ENCODE peak calls at places on chromosome 19, in eight cellular contexts. One of them, this sample, is unnamed.

GRCh38 chr19:6873708-6874431 is 13.5 kb upstream of the ADGRE1 start:
- DNase-seq in uterus: no peak
- DNase-seq in left ventricle myocardium inferior: no peak
- DNase-seq in SK-N-SH: no peak
- DNase-seq in brain microvascular endothelial cell: no peak
- DNase-seq in IMR-90: no peak
- DNase-seq in endodermal cell: no peak
- DNase-seq in H9: no peak
- DNase-seq in this sample: no peak

GRCh38 chr19:44889830-44890365 is 1.2 kb upstream of the TOMM40 start:
- DNase-seq in uterus: no peak
- DNase-seq in left ventricle myocardium inferior: no peak
- DNase-seq in SK-N-SH: no peak
- DNase-seq in brain microvascular endothelial cell: no peak
- DNase-seq in IMR-90: no peak
- DNase-seq in endodermal cell: no peak
- DNase-seq in H9: no peak
- DNase-seq in this sample: no peak

GRCh38 chr19:51259348-51260245 is 8.7 kb downstream of the SIGLECL1 start:
- DNase-seq in uterus: no peak
- DNase-seq in left ventricle myocardium inferior: peak; percentile 18
- DNase-seq in SK-N-SH: peak; percentile 48
- DNase-seq in brain microvascular endothelial cell: peak; percentile 37
- DNase-seq in IMR-90: peak; percentile 22
- DNase-seq in endodermal cell: peak; percentile 85
- DNase-seq in H9: peak; percentile 54
- DNase-seq in this sample: no peak

GRCh38 chr19:28519950-28520861 is 692.7 kb downstream of the UQCRFS1 start:
- DNase-seq in uterus: peak; percentile 18
- DNase-seq in left ventricle myocardium inferior: no peak
- DNase-seq in SK-N-SH: no peak
- DNase-seq in brain microvascular endothelial cell: no peak
- DNase-seq in IMR-90: no peak
- DNase-seq in endodermal cell: no peak
- DNase-seq in H9: no peak
- DNase-seq in this sample: no peak

GRCh38 chr19:12774588-12775555 is at the start of gene HOOK2:
- DNase-seq in uterus: no peak
- DNase-seq in left ventricle myocardium inferior: no peak
- DNase-seq in SK-N-SH: no peak
- DNase-seq in brain microvascular endothelial cell: no peak
- DNase-seq in IMR-90: no peak
- DNase-seq in endodermal cell: peak; percentile 97
- DNase-seq in H9: peak; percentile 98
- DNase-seq in this sample: peak; percentile 45

GRCh38 chr19:1560281-1560882 is 7.7 kb downstream of the MEX3D start:
- DNase-seq in uterus: no peak
- DNase-seq in left ventricle myocardium inferior: no peak
- DNase-seq in SK-N-SH: no peak
- DNase-seq in brain microvascular endothelial cell: no peak
- DNase-seq in IMR-90: no peak
- DNase-seq in endodermal cell: no peak
- DNase-seq in H9: no peak
- DNase-seq in this sample: no peak

GRCh38 chr19:14408641-14409120 is 10.5 kb downstream of the DDX39A start:
- DNase-seq in uterus: no peak
- DNase-seq in left ventricle myocardium inferior: no peak
- DNase-seq in SK-N-SH: no peak
- DNase-seq in brain microvascular endothelial cell: no peak
- DNase-seq in IMR-90: no peak
- DNase-seq in endodermal cell: no peak
- DNase-seq in H9: no peak
- DNase-seq in this sample: no peak

GRCh38 chr19:17766543-17767131 is 15.4 kb downstream of the FCHO1 start:
- DNase-seq in uterus: peak; percentile 43
- DNase-seq in left ventricle myocardium inferior: peak; percentile 76
- DNase-seq in SK-N-SH: no peak
- DNase-seq in brain microvascular endothelial cell: peak; percentile 83
- DNase-seq in IMR-90: peak; percentile 77
- DNase-seq in endodermal cell: peak; percentile 96
- DNase-seq in H9: peak; percentile 93
- DNase-seq in this sample: no peak

GRCh38 chr19:44643605-44644390 is at the start of gene PVR:
- DNase-seq in uterus: peak; percentile 61
- DNase-seq in left ventricle myocardium inferior: peak; percentile 78
- DNase-seq in SK-N-SH: peak; percentile 95
- DNase-seq in brain microvascular endothelial cell: peak; percentile 61
- DNase-seq in IMR-90: peak; percentile 77
- DNase-seq in endodermal cell: peak; percentile 88
- DNase-seq in H9: peak; percentile 75
- DNase-seq in this sample: peak; percentile 63

GRCh38 chr19:36665832-36666231 is 805 bp downstream of the ZNF461 start:
- DNase-seq in uterus: no peak
- DNase-seq in left ventricle myocardium inferior: no peak
- DNase-seq in SK-N-SH: peak; percentile 11
- DNase-seq in brain microvascular endothelial cell: no peak
- DNase-seq in IMR-90: no peak
- DNase-seq in endodermal cell: no peak
- DNase-seq in H9: no peak
- DNase-seq in this sample: no peak

GRCh38 chr19:28971011-28971410 is 241.9 kb downstream of the UQCRFS1 start:
- DNase-seq in uterus: no peak
- DNase-seq in left ventricle myocardium inferior: no peak
- DNase-seq in SK-N-SH: no peak
- DNase-seq in brain microvascular endothelial cell: no peak
- DNase-seq in IMR-90: peak; percentile 34
- DNase-seq in endodermal cell: peak; percentile 15
- DNase-seq in H9: no peak
- DNase-seq in this sample: no peak

GRCh38 chr19:17339088-17339741 is 1.9 kb downstream of the GTPBP3 start:
- DNase-seq in uterus: no peak
- DNase-seq in left ventricle myocardium inferior: no peak
- DNase-seq in SK-N-SH: peak; percentile 63
- DNase-seq in brain microvascular endothelial cell: no peak
- DNase-seq in IMR-90: no peak
- DNase-seq in endodermal cell: peak; percentile 92
- DNase-seq in H9: peak; percentile 91
- DNase-seq in this sample: no peak

GRCh38 chr19:33205531-33206260 is 11.6 kb downstream of the LRP3 start:
- DNase-seq in uterus: no peak
- DNase-seq in left ventricle myocardium inferior: no peak
- DNase-seq in SK-N-SH: peak; percentile 37
- DNase-seq in brain microvascular endothelial cell: no peak
- DNase-seq in IMR-90: no peak
- DNase-seq in endodermal cell: no peak
- DNase-seq in H9: no peak
- DNase-seq in this sample: no peak

GRCh38 chr19:38852231-38853044 is 2.7 kb upstream of the HNRNPL start:
- DNase-seq in uterus: peak; percentile 70
- DNase-seq in left ventricle myocardium inferior: peak; percentile 69
- DNase-seq in SK-N-SH: peak; percentile 43
- DNase-seq in brain microvascular endothelial cell: peak; percentile 43
- DNase-seq in IMR-90: peak; percentile 79
- DNase-seq in endodermal cell: peak; percentile 77
- DNase-seq in H9: peak; percentile 54
- DNase-seq in this sample: peak; percentile 47

GRCh38 chr19:38875656-38876345 is 2.3 kb downstream of the RINL start:
- DNase-seq in uterus: no peak
- DNase-seq in left ventricle myocardium inferior: no peak
- DNase-seq in SK-N-SH: no peak
- DNase-seq in brain microvascular endothelial cell: no peak
- DNase-seq in IMR-90: no peak
- DNase-seq in endodermal cell: no peak
- DNase-seq in H9: no peak
- DNase-seq in this sample: no peak

GRCh38 chr19:29860492-29860891 is 48.7 kb downstream of the CCNE1 start:
- DNase-seq in uterus: no peak
- DNase-seq in left ventricle myocardium inferior: no peak
- DNase-seq in SK-N-SH: no peak
- DNase-seq in brain microvascular endothelial cell: no peak
- DNase-seq in IMR-90: no peak
- DNase-seq in endodermal cell: peak; percentile 67
- DNase-seq in H9: peak; percentile 54
- DNase-seq in this sample: no peak

GRCh38 chr19:29529646-29530548 is 4.1 kb downstream of the VSTM2B start:
- DNase-seq in uterus: no peak
- DNase-seq in left ventricle myocardium inferior: no peak
- DNase-seq in SK-N-SH: peak; percentile 40
- DNase-seq in brain microvascular endothelial cell: no peak
- DNase-seq in IMR-90: no peak
- DNase-seq in endodermal cell: peak; percentile 85
- DNase-seq in H9: peak; percentile 71
- DNase-seq in this sample: peak; percentile 30

GRCh38 chr19:30941591-30941990 is 407.6 kb downstream of the TSHZ3 start:
- DNase-seq in uterus: no peak
- DNase-seq in left ventricle myocardium inferior: no peak
- DNase-seq in SK-N-SH: no peak
- DNase-seq in brain microvascular endothelial cell: no peak
- DNase-seq in IMR-90: no peak
- DNase-seq in endodermal cell: no peak
- DNase-seq in H9: no peak
- DNase-seq in this sample: no peak
- TF ChIP-seq CTCF in uterus: no peak
- TF ChIP-seq CTCF in left ventricle myocardium inferior: no peak
- TF ChIP-seq CTCF in SK-N-SH: no peak
- TF ChIP-seq CTCF in brain microvascular endothelial cell: no peak
- TF ChIP-seq CTCF in IMR-90: no peak
- TF ChIP-seq CTCF in endodermal cell: no peak
- TF ChIP-seq CTCF in H9: no peak
- TF ChIP-seq CTCF in this sample: no peak

DNA sequence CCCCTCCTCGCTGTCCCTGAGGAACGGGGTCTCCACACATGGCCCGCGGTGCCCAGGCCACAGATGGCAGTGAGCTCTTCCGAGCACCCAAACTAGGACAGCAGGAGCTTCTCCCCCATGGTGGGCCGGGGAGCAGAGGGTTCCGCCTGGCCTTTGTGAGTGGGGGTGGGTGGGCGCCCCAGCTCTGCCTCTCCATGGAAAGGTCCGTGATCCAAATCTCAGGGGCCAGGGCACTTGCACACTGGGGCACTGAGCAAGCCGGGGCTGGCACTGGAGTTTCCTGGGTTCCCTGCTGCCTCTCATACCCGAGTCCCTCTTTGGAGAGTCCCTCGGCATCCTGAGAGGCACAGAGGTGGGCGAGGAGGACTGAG is 2.2 kb upstream of the DIRAS1 start:
- DNase-seq in uterus: no peak
- DNase-seq in left ventricle myocardium inferior: no peak
- DNase-seq in SK-N-SH: no peak
- DNase-seq in brain microvascular endothelial cell: no peak
- DNase-seq in IMR-90: no peak
- DNase-seq in endodermal cell: no peak
- DNase-seq in H9: no peak
- DNase-seq in this sample: no peak
- H3K27ac ChIP-seq in uterus: peak overlapping the region; percentile 81
- H3K27ac ChIP-seq in left ventricle myocardium inferior: peak overlapping the region; percentile 94
- H3K27ac ChIP-seq in SK-N-SH: peak overlapping the region; percentile 23
- H3K27ac ChIP-seq in brain microvascular endothelial cell: no peak overlapping the region
- H3K27ac ChIP-seq in IMR-90: peak overlapping the region; percentile 4
- H3K27ac ChIP-seq in endodermal cell: no peak overlapping the region
- H3K27ac ChIP-seq in H9: no peak overlapping the region
- H3K27ac ChIP-seq in this sample: peak overlapping the region; percentile 58

GRCh38 chr19:55088021-55088451 is 12.4 kb downstream of the EPS8L1 start:
- DNase-seq in uterus: no peak
- DNase-seq in left ventricle myocardium inferior: no peak
- DNase-seq in SK-N-SH: no peak
- DNase-seq in brain microvascular endothelial cell: no peak
- DNase-seq in IMR-90: no peak
- DNase-seq in endodermal cell: peak; percentile 60
- DNase-seq in H9: no peak
- DNase-seq in this sample: no peak

GRCh38 chr19:55088543-55089265 is 13.0 kb downstream of the EPS8L1 start:
- DNase-seq in uterus: peak; percentile 79
- DNase-seq in left ventricle myocardium inferior: peak; percentile 76
- DNase-seq in SK-N-SH: peak; percentile 92
- DNase-seq in brain microvascular endothelial cell: peak; percentile 66
- DNase-seq in IMR-90: peak; percentile 43
- DNase-seq in endodermal cell: peak; percentile 98
- DNase-seq in H9: peak; percentile 86
- DNase-seq in this sample: peak; percentile 76

GRCh38 chr19:55086730-55087541 is 11.3 kb downstream of the EPS8L1 start:
- DNase-seq in uterus: peak; percentile 93
- DNase-seq in left ventricle myocardium inferior: peak; percentile 96
- DNase-seq in SK-N-SH: peak; percentile 99
- DNase-seq in brain microvascular endothelial cell: peak; percentile 91
- DNase-seq in IMR-90: peak; percentile 91
- DNase-seq in endodermal cell: peak; percentile 99
- DNase-seq in H9: peak; percentile 98
- DNase-seq in this sample: peak; percentile 83

GRCh38 chr19:55085923-55086715 is 10.4 kb downstream of the EPS8L1 start:
- DNase-seq in uterus: no peak
- DNase-seq in left ventricle myocardium inferior: no peak
- DNase-seq in SK-N-SH: peak; percentile 56
- DNase-seq in brain microvascular endothelial cell: no peak
- DNase-seq in IMR-90: no peak
- DNase-seq in endodermal cell: peak; percentile 79
- DNase-seq in H9: no peak
- DNase-seq in this sample: no peak

GRCh38 chr19:55087542-55087935 is 11.9 kb downstream of the EPS8L1 start:
- DNase-seq in uterus: no peak
- DNase-seq in left ventricle myocardium inferior: no peak
- DNase-seq in SK-N-SH: no peak
- DNase-seq in brain microvascular endothelial cell: no peak
- DNase-seq in IMR-90: peak; percentile 16
- DNase-seq in endodermal cell: no peak
- DNase-seq in H9: no peak
- DNase-seq in this sample: no peak
- TF ChIP-seq CTCF in uterus: no peak
- TF ChIP-seq CTCF in left ventricle myocardium inferior: no peak
- TF ChIP-seq CTCF in SK-N-SH: no peak
- TF ChIP-seq CTCF in brain microvascular endothelial cell: no peak
- TF ChIP-seq CTCF in IMR-90: no peak
- TF ChIP-seq CTCF in endodermal cell: no peak
- TF ChIP-seq CTCF in H9: no peak
- TF ChIP-seq CTCF in this sample: no peak

GRCh38 chr19:11322269-11323024 is 17.0 kb downstream of the RAB3D start:
- DNase-seq in uterus: no peak
- DNase-seq in left ventricle myocardium inferior: no peak
- DNase-seq in SK-N-SH: no peak
- DNase-seq in brain microvascular endothelial cell: no peak
- DNase-seq in IMR-90: peak; percentile 37
- DNase-seq in endodermal cell: no peak
- DNase-seq in H9: no peak
- DNase-seq in this sample: no peak

GRCh38 chr19:11324079-11324661 is 15.3 kb downstream of the RAB3D start:
- DNase-seq in uterus: peak; percentile 81
- DNase-seq in left ventricle myocardium inferior: peak; percentile 74
- DNase-seq in SK-N-SH: peak; percentile 91
- DNase-seq in brain microvascular endothelial cell: peak; percentile 65
- DNase-seq in IMR-90: peak; percentile 94
- DNase-seq in endodermal cell: no peak
- DNase-seq in H9: no peak
- DNase-seq in this sample: peak; percentile 70

GRCh38 chr19:11325544-11325943 is 13.9 kb downstream of the RAB3D start:
- DNase-seq in uterus: no peak
- DNase-seq in left ventricle myocardium inferior: no peak
- DNase-seq in SK-N-SH: no peak
- DNase-seq in brain microvascular endothelial cell: no peak
- DNase-seq in IMR-90: no peak
- DNase-seq in endodermal cell: no peak
- DNase-seq in H9: no peak
- DNase-seq in this sample: no peak

GRCh38 chr19:11324748-11325389 is 14.6 kb downstream of the RAB3D start:
- DNase-seq in uterus: peak; percentile 50
- DNase-seq in left ventricle myocardium inferior: no peak
- DNase-seq in SK-N-SH: peak; percentile 19
- DNase-seq in brain microvascular endothelial cell: no peak
- DNase-seq in IMR-90: no peak
- DNase-seq in endodermal cell: no peak
- DNase-seq in H9: no peak
- DNase-seq in this sample: no peak

GRCh38 chr19:11323601-11324078 is 15.8 kb downstream of the RAB3D start:
- DNase-seq in uterus: no peak
- DNase-seq in left ventricle myocardium inferior: no peak
- DNase-seq in SK-N-SH: peak; percentile 37
- DNase-seq in brain microvascular endothelial cell: no peak
- DNase-seq in IMR-90: no peak
- DNase-seq in endodermal cell: no peak
- DNase-seq in H9: no peak
- DNase-seq in this sample: no peak
- H3K27ac ChIP-seq in uterus: peak overlapping the region; percentile 80
- H3K27ac ChIP-seq in left ventricle myocardium inferior: peak overlapping the region; percentile 82
- H3K27ac ChIP-seq in SK-N-SH: peak overlapping the region; percentile 65
- H3K27ac ChIP-seq in brain microvascular endothelial cell: no peak overlapping the region
- H3K27ac ChIP-seq in IMR-90: peak overlapping the region; percentile 65
- H3K27ac ChIP-seq in endodermal cell: no peak overlapping the region
- H3K27ac ChIP-seq in H9: no peak overlapping the region
- H3K27ac ChIP-seq in this sample: peak overlapping the region; percentile 62

This sample was measured in dorsolateral prefrontal cortex.